ENCODE peak calls at places on chromosomes 12 and 14, in six cellular contexts. Q, L, U, E, H and Y are unnamed samples.

GRCh38 chr12:121190523-121191031 is 19.4 kb upstream of the P2RX4 start:
- DNase-seq in H (peak), Q (no peak), L (no peak), U (peak), E (no peak), Y (no peak)

GRCh38 chr12:40738856-40739255 is 46.6 kb downstream of the CNTN1 start:
- DNase-seq in H (no peak), L (no peak), U (no peak), E (no peak), Q (no peak), Y (no peak)

GRCh38 chr12:119990382-119990874 is 1.4 kb downstream of the BICDL1 start:
- DNase-seq in U (peak), L (no peak), E (no peak), Q (no peak), H (no peak), Y (no peak)

GRCh38 chr12:2169964-2170363 is 117.2 kb downstream of the CACNA1C start:
- DNase-seq in E (no peak), Q (no peak), H (peak), U (no peak), L (peak), Y (no peak)

GRCh38 chr12:54603173-54603814 is 14.8 kb upstream of the PPP1R1A start:
- DNase-seq in L (peak), Q (peak), H (peak), E (peak), U (peak), Y (peak)

GRCh38 chr12:116637589-116638165 is 78.5 kb downstream of the MAP1LC3B2 start:
- DNase-seq in L (no peak), U (no peak), Q (no peak), E (no peak), H (no peak), Y (no peak)

GRCh38 chr14:103517626-103518415 is 4.8 kb downstream of the CKB start:
- DNase-seq in Q (no peak), U (no peak), H (peak), E (no peak), L (peak), Y (no peak)

GRCh38 chr14:84857129-84857528 is 672.8 kb upstream of the FLRT2 start:
- DNase-seq in E (no peak), H (no peak), L (no peak), U (peak), Q (no peak), Y (no peak)

GRCh38 chr12:124610629-124611558 is 43.5 kb upstream of the NCOR2 start:
- DNase-seq in E (no peak), L (no peak), U (no peak), H (no peak), Q (no peak), Y (no peak)

GRCh38 chr12:56565510-56566101 is 44.0 kb downstream of the RBMS2 start:
- DNase-seq in L (peak), H (peak), U (peak), Q (peak), E (no peak), Y (peak)

GRCh38 chr12:71846322-71846940 is 6.9 kb downstream of the TBC1D15 start:
- DNase-seq in E (no peak), H (peak), Q (no peak), U (peak), L (no peak), Y (no peak)

GRCh38 chr14:50060871-50061663 is 55.3 kb downstream of the VCPKMT start:
- DNase-seq in L (peak), Q (no peak), E (peak), U (peak), H (peak), Y (peak)

GRCh38 chr12:75556306-75556899 is 45.0 kb upstream of the KRR1 start:
- DNase-seq in Q (no peak), H (no peak), U (peak), L (no peak), E (no peak), Y (no peak)

GRCh38 chr14:74161526-74162158 is 76.9 kb downstream of the LIN52 start:
- DNase-seq in L (no peak), Q (no peak), E (no peak), H (no peak), U (no peak), Y (no peak)

GRCh38 chr12:51958542-51958941 is 7.0 kb downstream of the ACVR1B start:
- DNase-seq in Q (no peak), E (no peak), H (no peak), U (no peak), L (no peak), Y (no peak)

GRCh38 chr12:43586646-43587245 is 34.7 kb upstream of the ADAMTS20 start:
- DNase-seq in H (no peak), Q (no peak), L (no peak), E (no peak), U (peak), Y (no peak)

GRCh38 chr12:67661311-67662011 is 12.9 kb downstream of the DYRK2 start:
- DNase-seq in E (no peak), Q (no peak), H (peak), L (no peak), U (no peak), Y (no peak)

GRCh38 chr14:50000215-50001145 is 107.6 kb downstream of the ARF6 start:
- DNase-seq in H (peak), E (peak), Q (no peak), L (peak), U (peak), Y (peak)

GRCh38 chr14:105577339-105577861 is 51.0 kb downstream of the TMEM121 start:
- DNase-seq in L (peak), Q (no peak), U (no peak), H (no peak), E (no peak), Y (no peak)

GRCh38 chr12:120121343-120121742 is 4.8 kb upstream of the RAB35 start:
- DNase-seq in L (no peak), U (no peak), Q (no peak), E (no peak), H (no peak), Y (no peak)

GRCh38 chr12:138898-139534 is 72.4 kb downstream of the IQSEC3 start:
- DNase-seq in L (no peak), U (no peak), H (peak), Q (peak), E (no peak), Y (no peak)

GRCh38 chr12:113154351-113154973 is 4.9 kb downstream of the CFAP73 start:
- DNase-seq in E (no peak), U (peak), H (peak), Q (peak), L (no peak), Y (no peak)

GRCh38 chr14:35632276-35633071 is 98.5 kb downstream of the INSM2 start:
- DNase-seq in Q (no peak), H (peak), L (no peak), U (peak), E (no peak), Y (no peak)

GRCh38 chr14:105165761-105166485 is 2.7 kb downstream of the JAG2 start:
- DNase-seq in H (no peak), E (peak), L (no peak), U (peak), Q (no peak), Y (no peak)

GRCh38 chr12:48053122-48053521 is 48.8 kb upstream of the COL2A1 start:
- DNase-seq in Q (no peak), U (no peak), L (no peak), H (no peak), E (no peak), Y (no peak)

GRCh38 chr12:112096667-112097066 is 11.9 kb downstream of the NAA25 start:
- DNase-seq in H (peak), U (peak), E (no peak), Q (no peak), L (no peak), Y (no peak)

GRCh38 chr12:30807695-30808034 is 52.9 kb upstream of the CAPRIN2 start:
- DNase-seq in L (no peak), E (no peak), Q (no peak), H (no peak), U (no peak), Y (no peak)

GRCh38 chr12:26032719-26033241 is 74.3 kb downstream of the RASSF8 start:
- DNase-seq in U (peak), H (peak), E (no peak), Q (no peak), L (no peak), Y (no peak)

GRCh38 chr12:75525263-75525662 is 13.9 kb upstream of the KRR1 start:
- DNase-seq in Q (no peak), E (no peak), U (no peak), L (no peak), H (peak), Y (no peak)

GRCh38 chr14:54166049-54166950 is 209.7 kb upstream of the BMP4 start:
- DNase-seq in Q (no peak), H (no peak), L (no peak), U (peak), E (no peak), Y (no peak)

GRCh38 chr14:54170301-54170700 is 213.7 kb upstream of the BMP4 start:
- DNase-seq in U (peak), Q (no peak), H (peak), L (no peak), E (no peak), Y (no peak)

GRCh38 chr14:54172114-54172513 is 215.5 kb upstream of the BMP4 start:
- DNase-seq in E (no peak), H (no peak), L (no peak), Q (no peak), U (no peak), Y (no peak)

GRCh38 chr14:54168489-54168888 is 211.9 kb upstream of the BMP4 start:
- DNase-seq in H (no peak), L (no peak), U (peak), Q (no peak), E (no peak), Y (no peak)

DNA sequence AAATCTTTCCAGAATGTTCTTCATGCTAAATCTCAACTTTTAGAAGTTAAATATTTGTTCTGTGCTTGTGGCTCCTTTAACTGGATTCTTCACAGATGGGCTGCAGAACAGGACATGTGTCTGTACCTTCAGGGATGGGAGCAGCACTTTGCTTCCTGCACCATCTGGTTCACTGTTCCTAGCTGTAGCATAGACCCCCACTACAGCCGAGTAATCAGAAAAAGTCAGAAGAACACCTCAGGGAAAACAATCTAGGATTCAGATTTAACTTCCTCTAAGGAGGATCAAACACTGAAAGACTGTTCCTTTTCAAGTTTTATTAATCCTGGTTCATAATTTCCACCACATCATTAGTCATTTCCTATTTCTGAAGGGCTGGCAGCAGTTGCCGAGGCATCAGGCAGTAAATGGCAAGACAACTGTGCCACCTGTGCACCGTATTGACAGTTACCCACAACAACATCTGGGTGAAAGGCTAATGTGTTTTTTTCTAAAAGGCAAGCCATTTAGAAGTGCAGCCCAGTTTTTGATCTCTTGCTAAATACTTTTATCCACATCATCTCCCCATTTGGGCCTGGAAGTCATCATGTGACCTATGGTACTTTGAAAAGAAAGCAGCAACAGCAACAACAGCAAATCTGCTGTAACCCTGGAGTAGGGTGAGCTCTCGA is 212.8 kb upstream of the BMP4 start:
- DNase-seq in L (no peak), E (no peak), Q (peak), H (peak), U (peak), Y (no peak)
- TF ChIP-seq CTCF in L (no peak), E (no peak), Q (no peak), H (no peak), U (no peak), Y (no peak)

GRCh38 chr14:76777721-76778120 is 16.5 kb downstream of the VASH1 start:
- DNase-seq in Q (no peak), U (no peak), H (no peak), E (no peak), L (peak), Y (no peak)

GRCh38 chr14:76775695-76776305 is 14.5 kb downstream of the VASH1 start:
- DNase-seq in H (no peak), E (no peak), U (no peak), Q (no peak), L (peak), Y (no peak)

GRCh38 chr14:76775159-76775694 is 14.0 kb downstream of the VASH1 start:
- DNase-seq in L (peak), U (no peak), E (no peak), Q (no peak), H (no peak), Y (no peak)

GRCh38 chr14:76774471-76775158 is 13.3 kb downstream of the VASH1 start:
- DNase-seq in U (no peak), H (no peak), Q (no peak), L (peak), E (no peak), Y (no peak)

GRCh38 chr14:76776306-76777251 is 15.3 kb downstream of the VASH1 start:
- DNase-seq in Q (no peak), E (no peak), H (no peak), U (no peak), L (peak), Y (no peak)
- TF ChIP-seq CTCF in Q (no peak), E (no peak), H (no peak), U (no peak), L (no peak), Y (no peak)

GRCh38 chr12:32679091-32679909 is at the start of gene DNM1L:
- DNase-seq in H (peak), Q (peak), U (peak), E (peak), L (peak), Y (peak)
- TF ChIP-seq CTCF in H (peak), Q (no peak), U (peak), E (no peak), L (no peak), Y (no peak)

DNA sequence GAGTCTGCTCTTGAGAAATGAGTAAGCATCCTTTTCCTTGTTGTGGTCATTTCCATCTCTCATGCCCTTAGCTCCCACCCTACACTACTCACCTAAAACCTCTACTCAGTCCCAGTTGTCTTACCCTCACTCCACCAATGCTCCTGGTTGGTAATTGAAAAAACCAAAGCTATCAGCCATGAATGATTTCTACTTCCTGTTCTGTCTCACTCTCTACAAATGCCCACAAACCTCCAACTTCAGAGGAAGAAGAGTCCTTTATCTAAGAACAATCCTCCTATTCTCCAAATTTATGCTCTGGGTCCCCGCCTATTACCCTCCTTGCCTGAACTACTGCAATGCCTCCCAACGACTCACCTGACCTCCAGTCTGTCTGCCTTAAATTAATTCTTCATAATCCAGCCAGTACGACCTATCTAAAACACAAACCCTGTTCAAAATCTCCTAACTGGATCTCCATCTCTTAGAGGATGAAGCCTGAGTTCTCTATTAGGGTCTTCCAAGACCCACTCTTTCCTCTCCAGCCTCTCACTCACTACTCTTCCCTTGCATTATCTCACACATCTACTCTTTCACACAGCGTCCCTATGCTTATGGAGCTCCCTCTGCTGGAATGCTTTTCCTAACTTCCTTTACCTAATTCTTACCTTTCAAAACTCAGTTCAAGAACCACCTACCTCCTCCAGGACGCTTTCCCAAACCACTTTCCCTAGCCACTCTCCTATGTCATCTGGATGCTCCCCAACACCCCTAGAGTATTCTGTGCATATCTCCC is 2.2 kb downstream of the DHRS1 start:
- DNase-seq in H (peak), E (no peak), Q (no peak), U (peak), L (no peak), Y (no peak)
- TF ChIP-seq CTCF in H (peak), E (peak), Q (peak), U (peak), L (no peak), Y (peak)